ENCODE peak calls at places on chromosomes 6 and 20, in five cellular contexts. T is breast epithelium, Z is upper lobe of right lung, O is tibial nerve, Q is fibroblast of the aortic adventitia. N is an unnamed sample.

GRCh38 chr20:62642666-62643520 is 590 bp downstream of the SLCO4A1 start:
- DNase-seq in T (no peak), Z (no peak), O (no peak), Q (peak), N (no peak)

GRCh38 chr6:35731414-35731735 is 5.5 kb upstream of the ARMC12 start:
- DNase-seq in T (peak), Z (peak), O (peak), Q (peak), N (peak)

GRCh38 chr6:32355018-32355417 is 16.7 kb downstream of the TSBP1 start:
- DNase-seq in T (no peak), Z (no peak), O (no peak), Q (no peak), N (no peak)

GRCh38 chr20:7146552-7147219 is 379.2 kb downstream of the BMP2 start:
- DNase-seq in T (no peak), Z (no peak), O (no peak), Q (no peak), N (no peak)

GRCh38 chr20:47727170-47727880 is 58.0 kb downstream of the SULF2 start:
- DNase-seq in T (no peak), Z (peak), O (peak), Q (no peak), N (no peak)

GRCh38 chr20:9575836-9576235 is 61.4 kb downstream of the LAMP5 start:
- DNase-seq in T (no peak), Z (no peak), O (no peak), Q (no peak), N (no peak)

GRCh38 chr20:34525709-34526416 is 9.6 kb downstream of the DYNLRB1 start:
- DNase-seq in T (peak), Z (peak), O (peak), Q (peak), N (peak)

GRCh38 chr6:3370361-3371221 is 86.3 kb downstream of the SLC22A23 start:
- DNase-seq in T (no peak), Z (no peak), O (no peak), Q (no peak), N (no peak)

GRCh38 chr6:53032853-53033252 is 32.4 kb upstream of the FBXO9 start:
- DNase-seq in T (no peak), Z (no peak), O (no peak), Q (peak), N (peak)

GRCh38 chr20:14700641-14700965 is 363.2 kb upstream of the FLRT3 start:
- DNase-seq in T (no peak), Z (no peak), O (no peak), Q (peak), N (peak)

GRCh38 chr6:154488276-154488627 is 22.2 kb downstream of the CNKSR3 start:
- DNase-seq in T (no peak), Z (no peak), O (no peak), Q (peak), N (peak)

GRCh38 chr20:58586565-58587093 is 64.5 kb upstream of the STX16 start:
- DNase-seq in T (no peak), Z (no peak), O (no peak), Q (no peak), N (no peak)

GRCh38 chr6:27138837-27139752 is 108.4 kb upstream of the PRSS16 start:
- DNase-seq in T (no peak), Z (peak), O (peak), Q (peak), N (peak)

GRCh38 chr20:23867152-23867776 is 12.3 kb downstream of the CST5 start:
- DNase-seq in T (no peak), Z (no peak), O (no peak), Q (no peak), N (no peak)

GRCh38 chr6:12293234-12293930 is 3.2 kb downstream of the EDN1 start:
- DNase-seq in T (no peak), Z (no peak), O (no peak), Q (no peak), N (no peak)

GRCh38 chr20:53738039-53738944 is 144.7 kb upstream of the ZNF217 start:
- DNase-seq in T (peak), Z (peak), O (peak), Q (no peak), N (peak)

GRCh38 chr20:5095931-5096330 is 23.8 kb downstream of the PCNA start:
- DNase-seq in T (no peak), Z (no peak), O (no peak), Q (no peak), N (no peak)

GRCh38 chr6:104326173-104327001 is 533.3 kb downstream of the HACE1 start:
- DNase-seq in T (no peak), Z (no peak), O (peak), Q (peak), N (peak)

GRCh38 chr6:75539136-75539535 is 45.5 kb upstream of the FILIP1 start:
- DNase-seq in T (no peak), Z (no peak), O (no peak), Q (no peak), N (no peak)

GRCh38 chr6:21931641-21932335 is 338.2 kb downstream of the SOX4 start:
- DNase-seq in T (no peak), Z (no peak), O (no peak), Q (peak), N (peak)

GRCh38 chr6:104862456-104862855 is 2.7 kb upstream of the HACE1 start:
- DNase-seq in T (no peak), Z (no peak), O (no peak), Q (no peak), N (peak)

GRCh38 chr6:33118525-33119123 is 42.8 kb downstream of the HLA-DPB1 start:
- DNase-seq in T (no peak), Z (no peak), O (peak), Q (peak), N (peak)

GRCh38 chr6:146693342-146693741 is 94.6 kb downstream of the ADGB start:
- DNase-seq in T (no peak), Z (no peak), O (no peak), Q (no peak), N (no peak)

GRCh38 chr6:74631558-74631957 is 574.3 kb downstream of the COL12A1 start:
- DNase-seq in T (no peak), Z (no peak), O (no peak), Q (no peak), N (no peak)

GRCh38 chr6:31202259-31203166 is 32.0 kb upstream of the POU5F1 start:
- DNase-seq in T (no peak), Z (no peak), O (no peak), Q (no peak), N (no peak)
- H3K4me3 ChIP-seq in T (no peak), Z (peak), O (no peak), Q (no peak), N (no peak)

GRCh38 chr6:133101790-133102189 is 139.4 kb upstream of the EYA4 start:
- DNase-seq in T (no peak), Z (no peak), O (no peak), Q (no peak), N (peak)
- TF ChIP-seq CTCF in T (no peak), Z (no peak), O (no peak), Q (no peak), N (no peak)

GRCh38 chr6:98215531-98215930 is 618.8 kb upstream of the POU3F2 start:
- DNase-seq in T (no peak), Z (no peak), O (no peak), Q (no peak), N (no peak)
- H3K4me3 ChIP-seq in T (no peak), Z (no peak), O (no peak), Q (no peak), N (no peak)

GRCh38 chr6:149045404-149045803 is 272.1 kb upstream of the TAB2 start:
- DNase-seq in T (no peak), Z (no peak), O (no peak), Q (no peak), N (no peak)
- TF ChIP-seq CTCF in T (no peak), Z (no peak), O (no peak), Q (no peak), N (no peak)

GRCh38 chr6:13924146-13924948 is 405 bp upstream of the RNF182 start:
- DNase-seq in T (no peak), Z (peak), O (no peak), Q (peak), N (peak)
- H3K4me3 ChIP-seq in T (peak), Z (peak), O (peak), Q (peak), N (peak)

DNA sequence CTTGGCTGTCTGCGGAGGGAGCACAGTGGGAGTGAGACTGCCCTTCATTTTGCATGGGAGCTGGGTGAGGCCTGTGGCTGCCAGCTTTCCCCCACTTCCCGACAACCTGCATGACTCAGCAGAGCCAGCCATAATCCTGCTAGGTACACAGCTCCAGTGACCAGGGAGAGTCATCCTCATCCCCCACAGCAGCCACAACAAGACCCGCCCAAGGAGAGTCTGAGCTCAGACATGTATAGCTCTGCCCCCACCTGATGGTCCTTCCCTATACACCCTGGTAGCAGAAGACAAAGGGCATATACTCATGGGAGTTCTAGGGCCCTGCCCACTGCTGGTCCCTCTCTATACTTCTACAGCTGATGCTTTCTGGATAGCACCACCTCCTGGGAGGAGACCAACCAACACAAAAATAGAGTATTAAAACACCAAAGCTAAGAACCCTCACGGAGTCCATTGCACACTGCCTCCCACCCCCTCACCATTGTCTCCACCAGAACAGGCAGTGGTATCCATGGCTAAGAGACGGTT is 29.3 kb upstream of the TPD52L1 start:
- DNase-seq in T (no peak), Z (no peak), O (no peak), Q (no peak), N (peak)
- TF ChIP-seq CTCF in T (no peak), Z (no peak), O (no peak), Q (no peak), N (no peak)